ENCODE peak calls at places on chromosome X, in six cellular contexts. X is stomach, J is GM12865, T is lung, Y is dorsolateral prefrontal cortex, K is endodermal cell. N is an unnamed sample.

GRCh38 chrX:147891886-147892285 is 19.8 kb upstream of the FMR1 start:
- DNase-seq in J (no peak), T (no peak), Y (no peak), K (no peak), X (no peak), N (no peak)

GRCh38 chrX:152904151-152905080 is 6.5 kb downstream of the ZNF185 start:
- DNase-seq in T (no peak), X (peak; percentile 45), Y (no peak), K (peak; percentile 86), J (peak; percentile 23), N (peak; percentile 27)

GRCh38 chrX:78104447-78105176 is 564 bp downstream of the PGK1 start:
- DNase-seq in X (peak; percentile 57), T (peak; percentile 59), J (peak; percentile 73), Y (no peak), K (peak; percentile 49), N (peak; percentile 45)

GRCh38 chrX:46704767-46705386 is 54.0 kb downstream of the SLC9A7 start:
- DNase-seq in Y (no peak), T (no peak), K (no peak), X (no peak), J (peak; percentile 73), N (no peak)

GRCh38 chrX:14673764-14674163 is 144.4 kb downstream of the GLRA2 start:
- DNase-seq in Y (no peak), T (no peak), K (no peak), X (no peak), J (peak; percentile 80), N (no peak)

GRCh38 chrX:110944323-110944761 is 148.7 kb upstream of the CHRDL1 start:
- DNase-seq in Y (peak; percentile 43), K (peak; percentile 82), X (peak; percentile 27), J (no peak), T (no peak), N (no peak)

GRCh38 chrX:103716967-103717366 is 6.3 kb downstream of the TMEM31 start:
- DNase-seq in Y (no peak), K (no peak), J (no peak), T (no peak), X (no peak), N (no peak)

GRCh38 chrX:18151157-18151556 is 69.5 kb downstream of the BEND2 start:
- DNase-seq in J (no peak), Y (no peak), T (no peak), X (no peak), K (no peak), N (no peak)

GRCh38 chrX:105973387-105973739 is 65.2 kb downstream of the SERPINA7 start:
- DNase-seq in Y (no peak), K (no peak), J (no peak), T (no peak), X (no peak), N (no peak)

GRCh38 chrX:140767646-140768045 is 58.1 kb downstream of the LINC00632 start:
- DNase-seq in J (no peak), Y (no peak), K (no peak), T (no peak), X (no peak), N (no peak)

GRCh38 chrX:139967300-139967699 is 2.0 kb upstream of the CXorf66 start:
- DNase-seq in X (no peak), Y (no peak), K (peak; percentile 56), J (peak; percentile 6), T (no peak), N (no peak)

GRCh38 chrX:45621356-45622041 is 420.8 kb upstream of the DIPK2B start:
- DNase-seq in Y (no peak), J (peak; percentile 2), X (no peak), K (no peak), T (no peak), N (no peak)

GRCh38 chrX:150482537-150483217 is 85.7 kb upstream of the MTM1 start:
- DNase-seq in Y (no peak), T (no peak), X (no peak), J (peak; percentile 24), K (no peak), N (peak; percentile 28)

GRCh38 chrX:67520671-67521070 is 23.1 kb upstream of the AR start:
- DNase-seq in T (no peak), K (no peak), Y (no peak), X (no peak), J (no peak), N (no peak)

DNA sequence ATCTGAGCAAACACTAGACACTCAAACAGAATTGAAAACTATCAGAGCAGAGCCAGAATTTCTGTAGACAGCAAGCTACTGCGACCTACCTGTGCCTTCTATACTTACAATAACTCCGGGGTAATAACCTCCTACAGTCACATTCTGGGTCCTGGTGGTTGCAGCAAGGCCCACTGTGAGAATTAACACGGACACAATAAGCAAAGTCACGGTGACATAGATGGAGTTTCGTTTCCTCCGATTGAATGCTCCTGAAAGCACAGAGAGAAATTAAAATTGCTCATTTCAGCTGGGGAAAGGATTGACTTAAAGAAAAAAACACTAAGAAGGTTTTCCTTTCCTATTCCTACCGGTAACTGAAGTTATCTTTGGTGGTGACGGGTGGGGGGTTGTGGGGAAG is 7.0 kb downstream of the TMEM255A start:
- DNase-seq in X (no peak), T (no peak), Y (no peak), J (no peak), K (no peak), N (no peak)
- H3K4me3 ChIP-seq in X (no peak overlapping the region), T (no peak overlapping the region), Y (no peak overlapping the region), J (no peak overlapping the region), K (no peak overlapping the region), N (no peak overlapping the region)

DNA sequence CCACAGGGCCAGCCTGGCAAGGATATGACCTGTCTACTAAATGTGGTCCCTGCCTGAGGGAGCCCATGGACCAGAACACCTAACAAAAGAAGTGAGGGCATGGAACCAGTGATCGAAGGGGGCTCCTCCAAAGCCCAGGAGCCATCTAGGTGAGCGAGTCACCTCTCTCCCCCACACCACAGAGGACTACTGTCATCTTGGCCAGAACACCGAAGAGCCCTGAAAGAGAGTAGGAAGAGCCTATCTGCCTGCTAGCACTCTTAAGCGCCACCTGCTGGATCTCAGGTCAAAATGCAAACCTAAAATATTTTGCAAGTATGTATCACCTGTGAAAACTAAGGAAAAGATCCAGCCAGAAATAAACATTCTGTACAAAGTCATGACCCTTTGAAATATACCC is 137.9 kb upstream of the ZXDB start:
- DNase-seq in J (peak; percentile 57), T (no peak), X (no peak), Y (no peak), K (peak; percentile 53), N (no peak)
- TF ChIP-seq CTCF in J (peak; percentile 49), T (peak; percentile 2), X (peak; percentile 29), Y (peak; percentile 24), K (peak; percentile 75), N (no peak)

GRCh38 chrX:39772057-39772832 is 325.5 kb downstream of the BCOR start:
- DNase-seq in X (peak; percentile 30), K (peak; percentile 94), J (peak; percentile 40), Y (no peak), T (no peak), N (peak; percentile 57)

GRCh38 chrX:39774804-39775112 is 323.0 kb downstream of the BCOR start:
- DNase-seq in K (no peak), T (no peak), X (no peak), J (no peak), Y (no peak), N (no peak)

GRCh38 chrX:39771089-39771488 is 326.7 kb downstream of the BCOR start:
- DNase-seq in J (no peak), T (no peak), X (no peak), K (no peak), Y (no peak), N (no peak)

GRCh38 chrX:39773923-39774803 is 323.6 kb downstream of the BCOR start:
- DNase-seq in J (no peak), Y (no peak), X (no peak), K (no peak), T (no peak), N (peak; percentile 56)

GRCh38 chrX:39773150-39773549 is 324.6 kb downstream of the BCOR start:
- DNase-seq in Y (no peak), X (no peak), K (peak; percentile 68), J (no peak), T (no peak), N (no peak)
- H3K4me3 ChIP-seq in Y (no peak overlapping the region), X (no peak overlapping the region), K (no peak overlapping the region), J (no peak overlapping the region), T (no peak overlapping the region), N (no peak overlapping the region)

DNA sequence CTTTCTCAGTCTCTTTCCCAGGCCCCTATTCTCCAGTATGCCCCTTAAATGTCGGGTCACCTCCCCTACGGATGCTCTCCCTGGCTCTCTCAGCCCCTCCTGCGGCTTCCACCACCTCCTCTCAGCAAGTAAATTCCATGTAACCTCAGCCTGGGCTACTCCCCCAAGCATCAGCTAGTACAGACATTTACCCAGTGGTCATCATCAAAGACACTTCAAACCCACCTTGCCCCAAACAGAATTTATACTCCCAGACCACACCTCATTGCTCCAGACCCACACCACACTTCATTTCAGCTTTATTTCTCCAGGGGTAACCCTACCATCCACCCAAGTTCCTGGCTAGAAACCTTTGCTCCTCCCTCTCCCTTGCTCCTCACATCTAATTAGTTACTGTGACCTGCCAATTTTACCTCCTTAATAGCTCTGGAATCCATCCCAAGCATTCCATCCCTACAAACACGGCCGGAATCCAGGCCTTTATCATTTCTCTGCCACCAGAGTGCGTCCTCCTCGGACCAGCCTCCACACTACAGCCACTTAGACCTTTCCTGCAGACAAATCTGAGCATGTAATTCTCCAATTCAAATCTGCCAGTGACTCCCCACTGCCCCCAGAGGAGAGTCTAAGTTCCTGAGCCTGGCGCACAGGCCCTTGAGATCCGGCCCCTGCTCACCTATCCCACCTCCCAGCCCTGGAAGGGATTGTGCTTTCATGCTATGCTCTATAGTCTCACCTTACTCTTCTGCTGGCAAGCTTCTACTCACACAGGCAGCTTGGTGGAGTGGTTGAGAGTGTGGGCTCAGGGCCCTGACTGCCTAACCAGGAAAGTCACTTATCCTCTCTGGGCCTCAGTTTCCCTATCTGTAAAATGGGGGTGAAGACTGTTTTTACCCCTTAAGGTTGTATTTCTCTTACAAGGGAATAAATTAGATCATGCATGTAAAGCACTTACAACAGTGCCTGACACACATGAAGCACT is 31.4 kb downstream of the PJA1 start:
- DNase-seq in J (peak; percentile 13), T (no peak), Y (no peak), K (peak; percentile 87), X (no peak), N (no peak)
- TF ChIP-seq CTCF in J (peak; percentile 25), T (no peak), Y (peak; percentile 23), K (peak; percentile 81), X (peak; percentile 30), N (no peak)

DNA sequence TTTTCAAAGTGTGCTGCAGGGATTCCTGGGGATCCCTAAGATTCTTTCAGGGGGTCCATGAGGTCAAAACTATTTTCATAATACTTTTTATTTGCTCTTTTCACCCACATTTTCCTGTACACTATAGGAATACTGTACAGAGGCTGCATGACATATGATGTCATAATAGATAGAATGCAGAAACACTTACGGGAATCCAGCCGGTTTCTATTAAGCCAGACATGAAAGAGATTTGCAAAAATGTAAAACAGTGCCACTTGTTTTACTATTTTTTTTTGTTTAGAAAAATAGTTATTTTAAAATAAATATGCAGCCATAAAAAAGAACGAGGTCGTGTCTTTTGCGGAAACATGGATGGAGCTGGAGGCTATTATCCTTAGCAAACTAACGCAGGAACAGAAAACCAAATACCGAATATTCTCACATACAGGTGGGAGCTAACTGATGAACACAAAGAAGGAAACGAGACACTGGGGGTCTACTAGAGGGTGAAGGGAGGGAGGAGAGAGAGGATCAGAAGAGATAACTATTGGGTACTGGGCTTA is 5.0 kb downstream of the ZFX start:
- DNase-seq in T (no peak), K (no peak), Y (no peak), J (no peak), X (no peak), N (no peak)
- H3K4me3 ChIP-seq in T (no peak overlapping the region), K (no peak overlapping the region), Y (no peak overlapping the region), J (no peak overlapping the region), X (no peak overlapping the region), N (no peak overlapping the region)